ENCODE peak calls at places on chromosomes 6 and 20, in six cellular contexts. One of them, this sample, is unnamed.

GRCh38 chr20:61668064-61668463 is 397.6 kb downstream of the TAF4 start:
- DNase-seq in H1: no peak
- DNase-seq in HepG2: no peak
- DNase-seq in K562: no peak
- DNase-seq in SK-N-SH: no peak
- DNase-seq in GM12891: no peak
- DNase-seq in this sample: no peak

GRCh38 chr6:150008588-150008987 is 16.7 kb downstream of the RAET1L start:
- DNase-seq in GM12891: no peak
- DNase-seq in HepG2: no peak
- DNase-seq in H1: no peak
- DNase-seq in SK-N-SH: no peak
- DNase-seq in K562: peak; percentile 59
- DNase-seq in this sample: no peak

GRCh38 chr20:51492167-51493092 is 50.1 kb downstream of the NFATC2 start:
- DNase-seq in GM12891: no peak
- DNase-seq in SK-N-SH: no peak
- DNase-seq in HepG2: no peak
- DNase-seq in K562: peak; percentile 93
- DNase-seq in H1: no peak
- DNase-seq in this sample: no peak

GRCh38 chr6:45105170-45105820 is 222.8 kb upstream of the RUNX2 start:
- DNase-seq in SK-N-SH: no peak
- DNase-seq in HepG2: no peak
- DNase-seq in K562: no peak
- DNase-seq in GM12891: no peak
- DNase-seq in H1: no peak
- DNase-seq in this sample: no peak

GRCh38 chr6:104943781-104944180 is 13.1 kb upstream of the LIN28B start:
- DNase-seq in H1: no peak
- DNase-seq in GM12891: no peak
- DNase-seq in HepG2: no peak
- DNase-seq in SK-N-SH: no peak
- DNase-seq in K562: peak; percentile 69
- DNase-seq in this sample: no peak

GRCh38 chr6:169420912-169421543 is 167.4 kb upstream of the THBS2 start:
- DNase-seq in H1: no peak
- DNase-seq in K562: peak; percentile 70
- DNase-seq in GM12891: no peak
- DNase-seq in HepG2: peak; percentile 22
- DNase-seq in SK-N-SH: peak; percentile 50
- DNase-seq in this sample: no peak

GRCh38 chr6:14729186-14729871 is 516.5 kb upstream of the JARID2 start:
- DNase-seq in GM12891: no peak
- DNase-seq in SK-N-SH: no peak
- DNase-seq in H1: no peak
- DNase-seq in K562: peak; percentile 12
- DNase-seq in HepG2: no peak
- DNase-seq in this sample: no peak

GRCh38 chr20:48544402-48545333 is 283.1 kb downstream of the PREX1 start:
- DNase-seq in K562: no peak
- DNase-seq in H1: no peak
- DNase-seq in SK-N-SH: peak; percentile 81
- DNase-seq in GM12891: no peak
- DNase-seq in HepG2: no peak
- DNase-seq in this sample: no peak

GRCh38 chr6:129243377-129243776 is 360.4 kb downstream of the LAMA2 start:
- DNase-seq in H1: no peak
- DNase-seq in SK-N-SH: no peak
- DNase-seq in GM12891: no peak
- DNase-seq in HepG2: no peak
- DNase-seq in K562: no peak
- DNase-seq in this sample: no peak

GRCh38 chr6:49527315-49527714 is 23.2 kb upstream of the C6orf141 start:
- DNase-seq in H1: no peak
- DNase-seq in SK-N-SH: no peak
- DNase-seq in HepG2: no peak
- DNase-seq in K562: no peak
- DNase-seq in GM12891: no peak
- DNase-seq in this sample: no peak

GRCh38 chr6:170074435-170074834 is 216.4 kb downstream of the DLL1 start:
- DNase-seq in HepG2: no peak
- DNase-seq in H1: no peak
- DNase-seq in GM12891: no peak
- DNase-seq in K562: no peak
- DNase-seq in SK-N-SH: no peak
- DNase-seq in this sample: no peak

GRCh38 chr20:63626424-63627128 is at the start of gene GMEB2:
- DNase-seq in GM12891: peak; percentile 80
- DNase-seq in H1: peak; percentile 58
- DNase-seq in HepG2: peak; percentile 69
- DNase-seq in SK-N-SH: peak; percentile 95
- DNase-seq in K562: peak; percentile 84
- DNase-seq in this sample: peak; percentile 86

GRCh38 chr6:113859349-113860164 is 2.4 kb downstream of the MARCKS start:
- DNase-seq in H1: no peak
- DNase-seq in GM12891: no peak
- DNase-seq in SK-N-SH: peak; percentile 70
- DNase-seq in K562: no peak
- DNase-seq in HepG2: no peak
- DNase-seq in this sample: no peak

GRCh38 chr20:59159091-59159821 is 4.4 kb upstream of the ZNF831 start:
- DNase-seq in SK-N-SH: no peak
- DNase-seq in GM12891: no peak
- DNase-seq in K562: peak; percentile 18
- DNase-seq in HepG2: no peak
- DNase-seq in H1: peak; percentile 64
- DNase-seq in this sample: no peak

GRCh38 chr6:149896491-149896890 is 1.4 kb downstream of the RAET1E start:
- DNase-seq in HepG2: no peak
- DNase-seq in GM12891: no peak
- DNase-seq in K562: no peak
- DNase-seq in SK-N-SH: no peak
- DNase-seq in H1: no peak
- DNase-seq in this sample: no peak

GRCh38 chr6:30763618-30764489 is 19.5 kb upstream of the IER3 start:
- DNase-seq in SK-N-SH: no peak
- DNase-seq in HepG2: peak; percentile 99
- DNase-seq in GM12891: no peak
- DNase-seq in H1: no peak
- DNase-seq in K562: peak; percentile 58
- DNase-seq in this sample: no peak

GRCh38 chr20:50126662-50127061 is 13.7 kb upstream of the UBE2V1 start:
- DNase-seq in H1: no peak
- DNase-seq in GM12891: no peak
- DNase-seq in SK-N-SH: no peak
- DNase-seq in HepG2: no peak
- DNase-seq in K562: no peak
- DNase-seq in this sample: no peak

GRCh38 chr6:57159127-57159526 is 13.0 kb upstream of the BAG2 start:
- DNase-seq in SK-N-SH: no peak
- DNase-seq in HepG2: no peak
- DNase-seq in H1: no peak
- DNase-seq in K562: no peak
- DNase-seq in GM12891: no peak
- DNase-seq in this sample: no peak

GRCh38 chr6:57162516-57162915 is 9.6 kb upstream of the BAG2 start:
- DNase-seq in H1: no peak
- DNase-seq in GM12891: no peak
- DNase-seq in SK-N-SH: no peak
- DNase-seq in K562: no peak
- DNase-seq in HepG2: no peak
- DNase-seq in this sample: no peak

GRCh38 chr6:57162008-57162407 is 10.1 kb upstream of the BAG2 start:
- DNase-seq in K562: no peak
- DNase-seq in SK-N-SH: no peak
- DNase-seq in H1: no peak
- DNase-seq in HepG2: no peak
- DNase-seq in GM12891: no peak
- DNase-seq in this sample: no peak

GRCh38 chr6:57158658-57159057 is 13.5 kb upstream of the BAG2 start:
- DNase-seq in GM12891: no peak
- DNase-seq in K562: no peak
- DNase-seq in H1: no peak
- DNase-seq in SK-N-SH: no peak
- DNase-seq in HepG2: no peak
- DNase-seq in this sample: no peak
- TF ChIP-seq TAF1 in GM12891: no peak
- TF ChIP-seq TAF1 in K562: no peak
- TF ChIP-seq TAF1 in H1: no peak
- TF ChIP-seq TAF1 in SK-N-SH: no peak
- TF ChIP-seq TAF1 in HepG2: no peak
- TF ChIP-seq TAF1 in this sample: no peak

DNA sequence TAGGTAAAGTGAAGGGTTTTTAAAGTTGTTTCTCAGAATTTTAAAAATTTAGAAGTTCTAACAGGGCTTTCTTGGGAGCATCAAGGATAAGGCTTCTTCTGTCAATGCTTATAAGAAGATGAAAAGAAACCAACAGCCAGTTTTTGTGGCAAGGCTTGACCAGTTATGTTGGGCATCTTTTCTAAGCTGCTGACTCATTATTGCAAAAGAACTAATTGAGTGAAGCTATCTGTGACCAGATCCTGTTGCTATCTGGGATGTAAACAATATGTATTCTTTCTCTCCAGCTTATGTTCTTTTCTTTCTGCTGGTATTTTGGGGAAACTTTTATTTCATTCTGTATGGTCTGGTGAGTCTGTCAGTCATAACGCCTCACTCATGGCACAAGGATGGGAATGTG is 643.8 kb downstream of the HDGFL1 start:
- DNase-seq in HepG2: no peak
- DNase-seq in GM12891: no peak
- DNase-seq in H1: no peak
- DNase-seq in SK-N-SH: no peak
- DNase-seq in K562: no peak
- DNase-seq in this sample: no peak
- TF ChIP-seq POLR2AphosphoS5 in HepG2: no peak
- TF ChIP-seq POLR2AphosphoS5 in GM12891: no peak
- TF ChIP-seq POLR2AphosphoS5 in H1: no peak
- TF ChIP-seq POLR2AphosphoS5 in SK-N-SH: no peak
- TF ChIP-seq POLR2AphosphoS5 in K562: no peak
- TF ChIP-seq POLR2AphosphoS5 in this sample: no peak

DNA sequence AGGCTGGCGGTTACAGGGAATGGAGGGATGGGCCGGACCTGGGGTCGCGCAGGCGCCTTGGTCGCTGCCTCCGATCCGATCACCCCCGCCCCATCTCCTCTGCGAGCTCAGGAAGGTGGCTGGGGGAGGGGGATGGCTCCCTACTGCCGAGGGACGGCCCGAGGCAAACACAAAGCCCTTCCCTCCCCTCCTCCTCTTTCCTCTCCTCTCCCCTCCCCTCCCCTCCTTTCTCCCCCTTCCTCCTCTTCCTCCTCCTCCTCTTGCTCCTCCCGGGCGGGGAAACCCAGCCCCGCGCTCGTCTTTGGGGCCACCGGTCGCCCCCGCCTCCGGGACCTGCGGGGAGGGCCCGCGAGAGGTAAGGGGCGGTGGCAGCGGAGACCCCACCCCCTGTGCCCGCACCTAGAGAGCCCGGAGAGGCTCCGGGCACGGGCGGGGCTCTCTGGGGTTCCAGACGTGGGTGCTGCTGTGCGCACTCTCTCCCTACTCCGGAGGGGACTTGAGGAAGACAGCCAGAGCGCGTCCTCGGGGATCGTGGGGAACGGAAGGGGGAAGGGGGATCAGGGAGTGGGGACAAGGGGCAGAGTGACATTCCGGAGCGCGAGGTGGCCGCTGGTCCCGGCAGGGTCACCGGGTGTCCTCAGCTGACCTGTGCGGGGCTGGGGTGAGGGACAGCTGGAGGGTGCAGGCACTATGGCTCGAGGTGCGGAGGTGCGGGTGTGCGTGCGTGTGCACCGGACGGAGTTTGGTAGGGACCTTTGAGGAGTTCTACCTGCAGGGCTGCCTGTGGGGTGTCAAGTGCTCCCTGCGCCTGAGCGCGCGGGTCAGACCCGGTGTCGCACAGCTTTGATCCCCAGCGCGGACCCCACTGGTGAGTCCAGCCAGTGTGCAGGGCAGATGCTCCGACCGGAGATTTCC is at the start of gene RIN2:
- DNase-seq in SK-N-SH: peak; percentile 98
- DNase-seq in K562: no peak
- DNase-seq in H1: peak; percentile 90
- DNase-seq in HepG2: peak; percentile 86
- DNase-seq in GM12891: no peak
- DNase-seq in this sample: peak; percentile 18
- TF ChIP-seq TAF1 in SK-N-SH: no peak
- TF ChIP-seq TAF1 in K562: no peak
- TF ChIP-seq TAF1 in H1: no peak
- TF ChIP-seq TAF1 in HepG2: peak; percentile 35
- TF ChIP-seq TAF1 in GM12891: no peak
- TF ChIP-seq TAF1 in this sample: no peak

GRCh38 chr6:53333439-53334408 is 15.0 kb downstream of the ELOVL5 start:
- DNase-seq in SK-N-SH: no peak
- DNase-seq in K562: no peak
- DNase-seq in GM12891: no peak
- DNase-seq in HepG2: peak; percentile 56
- DNase-seq in H1: no peak
- DNase-seq in this sample: no peak

GRCh38 chr6:53336070-53336469 is 12.7 kb downstream of the ELOVL5 start:
- DNase-seq in HepG2: no peak
- DNase-seq in GM12891: no peak
- DNase-seq in H1: no peak
- DNase-seq in SK-N-SH: no peak
- DNase-seq in K562: no peak
- DNase-seq in this sample: no peak

GRCh38 chr6:53338304-53338703 is 10.4 kb downstream of the ELOVL5 start:
- DNase-seq in GM12891: no peak
- DNase-seq in SK-N-SH: no peak
- DNase-seq in K562: no peak
- DNase-seq in H1: no peak
- DNase-seq in HepG2: no peak
- DNase-seq in this sample: no peak

GRCh38 chr6:53331678-53332077 is 17.1 kb downstream of the ELOVL5 start:
- DNase-seq in H1: no peak
- DNase-seq in SK-N-SH: no peak
- DNase-seq in HepG2: no peak
- DNase-seq in K562: no peak
- DNase-seq in GM12891: no peak
- DNase-seq in this sample: no peak

DNA sequence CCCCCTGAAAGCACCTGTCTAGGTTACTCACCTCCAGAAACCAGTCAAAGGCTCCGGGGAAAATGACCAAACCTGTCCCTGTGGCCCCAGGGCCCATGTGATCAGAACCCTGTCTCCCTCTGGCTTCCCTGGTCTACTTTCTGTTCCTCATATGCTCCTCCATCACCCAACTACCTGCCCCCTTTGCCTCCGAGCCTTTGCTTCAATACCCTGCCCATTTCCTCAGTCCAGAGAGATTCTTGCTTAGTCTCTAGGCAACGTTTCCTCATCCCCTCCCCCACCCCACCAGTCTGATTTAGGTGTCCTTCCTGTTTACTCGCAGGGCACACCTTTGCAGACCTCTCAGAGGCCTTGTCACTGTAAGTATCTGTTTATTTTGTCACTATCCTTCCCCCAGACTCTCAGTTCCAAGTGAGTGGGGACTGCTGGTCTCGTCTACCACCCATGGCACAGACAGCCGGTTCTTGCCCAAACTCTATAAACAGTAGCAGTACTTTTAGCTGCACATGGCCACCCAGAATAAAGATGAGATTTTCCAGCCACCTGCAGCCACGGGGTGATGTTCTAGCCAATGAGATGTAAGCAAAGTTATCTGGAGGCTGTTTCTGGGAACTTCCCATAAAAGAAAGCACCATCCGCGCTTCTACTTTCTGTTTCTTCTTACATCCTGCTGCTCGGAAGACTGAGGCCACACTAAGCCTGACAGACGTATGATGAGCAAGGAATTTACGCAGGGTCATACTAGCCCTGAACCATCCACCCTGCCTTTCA is 13.3 kb downstream of the ELOVL5 start:
- DNase-seq in H1: no peak
- DNase-seq in SK-N-SH: no peak
- DNase-seq in HepG2: no peak
- DNase-seq in GM12891: no peak
- DNase-seq in K562: no peak
- DNase-seq in this sample: no peak
- TF ChIP-seq POLR2AphosphoS5 in H1: no peak
- TF ChIP-seq POLR2AphosphoS5 in SK-N-SH: no peak
- TF ChIP-seq POLR2AphosphoS5 in HepG2: no peak
- TF ChIP-seq POLR2AphosphoS5 in GM12891: no peak
- TF ChIP-seq POLR2AphosphoS5 in K562: no peak
- TF ChIP-seq POLR2AphosphoS5 in this sample: no peak

This sample was measured in GM12892.